ENCODE peak calls at places on chromosomes 4 and X, in seven cellular contexts. S, N, D, K, C, I and X are unnamed samples.

GRCh38 chr4:24748758-24749350 is 46.5 kb upstream of the SOD3 start:
- DNase-seq in C (no peak), D (no peak), N (no peak), K (no peak), I (no peak), S (no peak), X (no peak)

GRCh38 chr4:85210353-85210752 is 243.9 kb upstream of the WDFY3 start:
- DNase-seq in S (no peak), K (peak), I (no peak), C (no peak), N (no peak), D (no peak), X (no peak)

GRCh38 chr4:122539861-122540465 is 80.9 kb downstream of the IL21 start:
- DNase-seq in I (peak), K (no peak), S (no peak), D (peak), C (no peak), N (no peak), X (no peak)

GRCh38 chrX:70427360-70427759 is 4.2 kb downstream of the GDPD2 start:
- DNase-seq in C (no peak), I (no peak), S (no peak), K (no peak), D (no peak), N (no peak), X (no peak)

GRCh38 chr4:122672091-122672490 is 51.2 kb upstream of the IL21 start:
- DNase-seq in D (no peak), S (no peak), I (no peak), K (no peak), N (no peak), C (no peak), X (no peak)

GRCh38 chr4:185036019-185036418 is 17.7 kb downstream of the HELT start:
- DNase-seq in D (no peak), C (no peak), K (no peak), N (no peak), I (no peak), S (no peak), X (no peak)

GRCh38 chr4:23297327-23297726 is 592.5 kb downstream of the PPARGC1A start:
- DNase-seq in N (no peak), D (no peak), C (no peak), S (no peak), I (no peak), K (no peak), X (no peak)

GRCh38 chr4:15100380-15100779 is 98.1 kb downstream of the CPEB2 start:
- DNase-seq in N (no peak), S (no peak), C (no peak), K (no peak), D (no peak), I (no peak), X (no peak)

GRCh38 chrX:10756365-10756915 is 136.1 kb upstream of the MID1 start:
- DNase-seq in K (peak), D (no peak), I (peak), N (no peak), S (peak), C (no peak), X (no peak)

GRCh38 chr4:96525901-96526300 is 686.0 kb downstream of the PDHA2 start:
- DNase-seq in N (no peak), I (no peak), S (no peak), D (no peak), C (no peak), K (no peak), X (no peak)

GRCh38 chrX:131778269-131779218 is 234.7 kb downstream of the OR13H1 start:
- DNase-seq in N (no peak), S (no peak), K (no peak), I (no peak), D (peak), C (no peak), X (no peak)

GRCh38 chr4:98117363-98117762 is 25.9 kb downstream of the STPG2 start:
- DNase-seq in K (no peak), I (no peak), S (no peak), N (no peak), D (no peak), C (no peak), X (no peak)

GRCh38 chrX:128754130-128754529 is 701.9 kb upstream of the ACTRT1 start:
- DNase-seq in S (no peak), D (no peak), K (no peak), N (no peak), I (no peak), C (no peak), X (no peak)

GRCh38 chrX:104134583-104135261 is 22.1 kb downstream of the SLC25A53 start:
- DNase-seq in D (no peak), I (no peak), K (no peak), N (no peak), S (no peak), C (no peak), X (no peak)

GRCh38 chr4:31651541-31651940 is 931.4 kb downstream of the PCDH7 start:
- DNase-seq in I (no peak), C (no peak), N (no peak), K (no peak), D (no peak), S (no peak), X (no peak)

GRCh38 chr4:66927937-66928336 is 617.4 kb downstream of the CENPC start:
- DNase-seq in S (no peak), C (no peak), I (no peak), K (no peak), D (no peak), N (no peak), X (no peak)

GRCh38 chrX:49930046-49930445 is 7.7 kb downstream of the CLCN5 start:
- DNase-seq in D (no peak), S (no peak), N (no peak), I (no peak), C (no peak), K (peak), X (no peak)

GRCh38 chr4:152278505-152279301 is 257.2 kb downstream of the FBXW7 start:
- DNase-seq in S (no peak), K (no peak), D (no peak), N (no peak), I (no peak), C (no peak), X (no peak)

GRCh38 chrX:42485621-42486020 is 292.3 kb downstream of the PPP1R2C start:
- DNase-seq in I (no peak), S (no peak), N (no peak), D (no peak), K (peak), C (no peak), X (no peak)

GRCh38 chrX:13472975-13473665 is 96.3 kb upstream of the EGFL6 start:
- DNase-seq in S (no peak), D (no peak), I (peak), K (no peak), C (no peak), N (no peak), X (no peak)

GRCh38 chr4:184747034-184747830 is 13.3 kb upstream of the CENPU start:
- DNase-seq in K (no peak), S (no peak), D (no peak), N (no peak), C (no peak), I (no peak), X (no peak)

GRCh38 chrX:40095588-40096394 is 2.0 kb downstream of the BCOR start:
- DNase-seq in D (no peak), I (peak), C (no peak), S (no peak), N (no peak), K (no peak), X (no peak)

GRCh38 chr4:5815641-5816040 is 77.2 kb downstream of the CRMP1 start:
- DNase-seq in D (no peak), S (no peak), N (no peak), C (no peak), K (no peak), I (no peak), X (no peak)

GRCh38 chr4:67714248-67714583 is 13.3 kb upstream of the UBA6 start:
- DNase-seq in N (no peak), I (no peak), S (no peak), K (no peak), D (no peak), C (no peak), X (no peak)

GRCh38 chr4:96543346-96543745 is 703.5 kb downstream of the PDHA2 start:
- DNase-seq in C (no peak), K (no peak), N (no peak), S (no peak), D (no peak), I (no peak), X (no peak)

GRCh38 chrX:133921764-133922389 is 63.5 kb downstream of the GPC3 start:
- DNase-seq in D (peak), S (no peak), N (peak), I (peak), K (peak), C (no peak), X (no peak)

GRCh38 chr4:19879330-19879729 is 372.4 kb upstream of the SLIT2 start:
- DNase-seq in D (no peak), K (no peak), S (no peak), C (no peak), N (no peak), I (no peak), X (no peak)